ENCODE peak calls at places on chromosomes 7 and 10, in six cellular contexts. X is CD8-positive, alpha-beta T cell; R is neuronal stem cell; O is astrocyte; L is left ventricle myocardium inferior; B is GM23338. K is an unnamed sample. For H3K4me1, the result is how much of the 10 kb centered on the place peaks cover.

GRCh38 chr10:118754132-118754555 is 626 bp downstream of the CACUL1 start:
- DNase-seq in X (peak), R (peak), O (peak), L (peak), B (peak), K (peak)

GRCh38 chr7:148982596-148983219 is 45.6 kb downstream of the PDIA4 start:
- DNase-seq in X (no peak), R (no peak), O (no peak), L (no peak), B (peak), K (no peak)

GRCh38 chr10:47099445-47099844 is 188.2 kb downstream of the PTPN20 start:
- DNase-seq in X (no peak), R (no peak), O (no peak), L (no peak), B (no peak), K (no peak)

GRCh38 chr7:134842901-134843300 is 63.5 kb downstream of the CALD1 start:
- DNase-seq in X (no peak), R (no peak), O (no peak), L (no peak), B (no peak), K (no peak)

GRCh38 chr7:116305485-116306408 is 95.4 kb downstream of the TES start:
- DNase-seq in X (no peak), R (no peak), O (no peak), L (no peak), B (no peak), K (no peak)

GRCh38 chr10:121598261-121599249 is at the start of gene FGFR2:
- DNase-seq in X (no peak), R (peak), O (peak), L (peak), B (peak), K (peak)

GRCh38 chr10:98172495-98172894 is 38.0 kb downstream of the R3HCC1L start:
- DNase-seq in X (no peak), R (no peak), O (peak), L (no peak), B (peak), K (no peak)

GRCh38 chr7:2546776-2547586 is 8.3 kb downstream of the BRAT1 start:
- DNase-seq in X (no peak), R (no peak), O (no peak), L (no peak), B (no peak), K (no peak)

GRCh38 chr10:71011141-71011540 is 122.8 kb upstream of the PCBD1 start:
- DNase-seq in X (no peak), R (no peak), O (no peak), L (no peak), B (no peak), K (no peak)

GRCh38 chr7:35467456-35467978 is 213.6 kb upstream of the TBX20 start:
- DNase-seq in X (no peak), R (no peak), O (no peak), L (no peak), B (no peak), K (no peak)

GRCh38 chr7:4189151-4189570 is 492.9 kb upstream of the FOXK1 start:
- DNase-seq in X (no peak), R (no peak), O (peak), L (peak), B (no peak), K (no peak)

GRCh38 chr7:30888783-30889182 is 22.9 kb upstream of the AQP1 start:
- DNase-seq in X (no peak), R (no peak), O (peak), L (no peak), B (no peak), K (no peak)

GRCh38 chr7:5283421-5284303 is 919 bp downstream of the SLC29A4 start:
- DNase-seq in X (no peak), R (no peak), O (no peak), L (no peak), B (peak), K (no peak)

GRCh38 chr10:43781480-43782361 is 133.0 kb upstream of the ZNF32 start:
- DNase-seq in X (no peak), R (no peak), O (peak), L (no peak), B (no peak), K (no peak)

GRCh38 chr7:51456471-51457060 is 140.0 kb upstream of the COBL start:
- DNase-seq in X (no peak), R (no peak), O (no peak), L (no peak), B (no peak), K (no peak)

GRCh38 chr10:16848562-16849154 is 31.4 kb upstream of the RSU1 start:
- DNase-seq in X (no peak), R (no peak), O (peak), L (no peak), B (no peak), K (no peak)

GRCh38 chr10:132136689-132137088 is 50.1 kb upstream of the DPYSL4 start:
- DNase-seq in X (no peak), R (no peak), O (no peak), L (peak), B (no peak), K (peak)

GRCh38 chr10:59880976-59881510 is 25.3 kb downstream of the CCDC6 start:
- DNase-seq in X (peak), R (no peak), O (no peak), L (no peak), B (no peak), K (peak)

GRCh38 chr10:90087197-90088007 is 386.0 kb downstream of the KIF20B start:
- DNase-seq in X (no peak), R (no peak), O (peak), L (no peak), B (no peak), K (no peak)

GRCh38 chr7:135536160-135536559 is 21.6 kb upstream of the NUP205 start:
- DNase-seq in X (no peak), R (no peak), O (peak), L (no peak), B (no peak), K (no peak)

GRCh38 chr10:45000764-45001381 is at the start of gene ZNF22:
- DNase-seq in X (peak), R (peak), O (peak), L (peak), B (peak), K (peak)

GRCh38 chr10:62171791-62172190 is 96.9 kb downstream of the RTKN2 start:
- DNase-seq in X (no peak), R (no peak), O (no peak), L (no peak), B (no peak), K (no peak)

GRCh38 chr10:58511765-58512469 is 755 bp upstream of the BICC1 start:
- DNase-seq in X (no peak), R (no peak), O (no peak), L (peak), B (peak), K (no peak)

GRCh38 chr7:36809510-36809909 is 85.2 kb upstream of the AOAH start:
- DNase-seq in X (no peak), R (no peak), O (no peak), L (no peak), B (no peak), K (no peak)

GRCh38 chr10:92965314-92965713 is 95.3 kb upstream of the CYP26C1 start:
- DNase-seq in X (no peak), R (peak), O (peak), L (no peak), B (peak), K (no peak)

GRCh38 chr7:143882611-143883078 is 19.3 kb downstream of the TCAF1 start:
- DNase-seq in X (no peak), R (peak), O (peak), L (peak), B (peak), K (no peak)

GRCh38 chr10:23067939-23068775 is 27.2 kb upstream of the MSRB2 start:
- DNase-seq in X (peak), R (peak), O (peak), L (peak), B (peak), K (peak)

GRCh38 chr10:100293067-100293466 is 6.6 kb upstream of the BLOC1S2 start:
- DNase-seq in X (no peak), R (no peak), O (no peak), L (no peak), B (no peak), K (no peak)

GRCh38 chr10:123141791-123142700 is 5.9 kb upstream of the HMX2 start:
- DNase-seq in X (no peak), R (no peak), O (no peak), L (no peak), B (peak), K (no peak)

GRCh38 chr7:124667312-124667711 is 98.3 kb downstream of the GPR37 start:
- DNase-seq in X (no peak), R (no peak), O (peak), L (no peak), B (no peak), K (no peak)

GRCh38 chr10:68271104-68271882 is 39.4 kb upstream of the ATOH7 start:
- DNase-seq in X (no peak), R (no peak), O (peak), L (no peak), B (peak), K (no peak)

GRCh38 chr7:133822816-133823552 is 304.2 kb upstream of the LRGUK start:
- DNase-seq in X (no peak), R (no peak), O (no peak), L (no peak), B (no peak), K (no peak)
- H3K27ac ChIP-seq in X (no peak), R (no peak), O (no peak), L (no peak), B (no peak), K (no peak)

DNA sequence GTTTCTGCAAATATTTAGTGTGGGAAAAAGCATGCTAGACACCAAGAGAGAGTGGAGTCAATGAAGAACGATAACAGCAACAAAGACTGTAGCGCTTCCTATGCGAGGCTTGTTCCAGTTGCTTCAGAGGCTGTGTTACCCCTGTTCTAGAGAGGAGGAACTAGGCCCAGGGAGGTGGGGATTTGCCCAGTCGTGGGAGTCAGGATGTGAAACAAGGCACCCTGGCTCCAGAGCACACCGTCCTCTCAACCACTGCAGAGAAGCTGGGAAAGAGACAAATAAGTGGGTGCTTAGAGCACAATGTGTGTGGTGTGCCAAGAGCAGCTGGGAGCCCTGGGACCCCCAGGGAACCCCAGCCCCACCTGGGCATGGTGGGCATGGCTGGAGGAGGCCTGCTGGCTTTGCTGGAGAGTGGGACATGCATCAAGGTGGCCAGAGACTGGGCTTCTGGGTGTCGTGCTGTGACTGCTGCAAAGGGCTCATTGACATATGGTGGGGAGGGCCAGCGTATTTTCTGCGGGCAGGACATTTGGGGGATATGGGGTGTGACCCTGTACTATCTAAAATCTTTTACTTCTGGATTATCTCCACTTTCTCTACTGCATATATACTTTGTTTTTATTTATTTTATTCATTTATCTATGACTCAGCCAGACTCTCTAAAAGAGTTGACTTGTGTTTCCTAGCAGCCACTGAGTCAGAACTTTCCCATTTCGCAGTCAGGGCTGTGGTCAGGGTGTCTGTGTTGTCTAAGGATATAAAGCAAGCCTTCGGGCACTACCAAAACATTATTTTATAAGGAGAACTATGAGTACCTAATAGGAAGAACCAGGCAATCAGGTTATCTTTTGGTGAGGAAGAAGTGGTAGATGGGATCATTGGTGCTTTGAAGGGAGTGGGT is 95.4 kb downstream of the TCF7L2 start:
- DNase-seq in X (no peak), R (no peak), O (peak), L (no peak), B (no peak), K (no peak)
- H3K4me3 ChIP-seq in X (no peak), R (no peak), O (no peak), L (no peak), B (no peak), K (no peak)

DNA sequence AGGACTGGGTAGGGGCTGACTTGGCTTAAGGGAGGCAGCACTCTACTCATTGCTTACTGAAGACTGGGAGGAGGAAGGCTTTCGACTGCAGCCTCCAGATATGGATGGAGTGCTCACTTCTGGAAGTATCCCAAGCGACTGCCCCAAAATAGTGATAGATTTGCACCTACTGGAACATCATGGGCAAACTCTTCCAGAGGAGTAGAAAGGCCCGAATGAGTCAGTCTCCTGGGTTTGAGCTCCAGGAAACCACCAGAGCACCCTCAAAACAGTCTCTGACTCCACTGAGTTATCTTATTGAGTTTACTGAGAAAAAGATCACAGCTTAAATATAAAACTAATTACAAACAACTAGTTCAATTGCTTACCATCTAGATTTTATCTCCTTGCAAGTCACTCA is 37.2 kb upstream of the PDLIM1 start:
- DNase-seq in X (no peak), R (no peak), O (no peak), L (no peak), B (no peak), K (no peak)
- H3K4me1 ChIP-seq in X (under half), R (under half), O (under half), L (half or more), B (under half), K (under half)

GRCh38 chr7:64312826-64313225 is 935 bp upstream of the ZNF736 start:
- DNase-seq in X (no peak), R (no peak), O (no peak), L (no peak), B (no peak), K (no peak)

GRCh38 chr7:64310426-64310825 is 3.3 kb upstream of the ZNF736 start:
- DNase-seq in X (no peak), R (no peak), O (no peak), L (no peak), B (no peak), K (no peak)

GRCh38 chr7:64308019-64308275 is 5.8 kb upstream of the ZNF736 start:
- DNase-seq in X (no peak), R (no peak), O (no peak), L (no peak), B (no peak), K (no peak)

GRCh38 chr7:64314493-64315020 is 796 bp downstream of the ZNF736 start:
- DNase-seq in X (peak), R (no peak), O (no peak), L (no peak), B (peak), K (no peak)

GRCh38 chr7:64313740-64314491 is at the start of gene ZNF736:
- DNase-seq in X (peak), R (peak), O (peak), L (peak), B (peak), K (peak)
- H3K27ac ChIP-seq in X (peak), R (no peak), O (peak), L (peak), B (peak), K (peak)

K was measured in CD8-positive, alpha-beta memory T cell.